ENCODE peak calls at places on chromosomes 3 and 15, in nine cellular contexts. E, U, C, L, P, Q, T, B and A are unnamed samples.
A peak's percentile ranks its signal among the peaks of the same experiment; 100 is the strongest.

GRCh38 chr3:102400142-102400541 is 34.7 kb upstream of the ZPLD1 start:
- DNase-seq in E (no peak), U (no peak), C (no peak), L (no peak), P (no peak), Q (peak; percentile 23), T (peak; percentile 71), B (no peak), A (no peak)

GRCh38 chr3:65665922-65666321 is 372.8 kb downstream of the MAGI1 start:
- DNase-seq in E (no peak), U (no peak), C (no peak), L (no peak), P (no peak), Q (no peak), T (no peak), B (no peak), A (no peak)

GRCh38 chr3:129625071-129625874 is 18.8 kb upstream of the PLXND1 start:
- DNase-seq in E (peak; percentile 74), U (no peak), C (no peak), L (peak; percentile 41), P (peak; percentile 18), Q (peak; percentile 21), T (no peak), B (no peak), A (no peak)

GRCh38 chr3:49799761-49800160 is at the start of gene CDHR4:
- DNase-seq in E (peak; percentile 86), U (no peak), C (peak; percentile 45), L (no peak), P (no peak), Q (peak; percentile 96), T (peak; percentile 72), B (no peak), A (no peak)

GRCh38 chr3:123157598-123158287 is 44.0 kb upstream of the SEC22A start:
- DNase-seq in E (no peak), U (no peak), C (no peak), L (peak; percentile 17), P (no peak), Q (no peak), T (no peak), B (no peak), A (no peak)

GRCh38 chr15:101123222-101123910 is 128.5 kb downstream of the CHSY1 start:
- DNase-seq in E (no peak), U (no peak), C (no peak), L (no peak), P (no peak), Q (peak; percentile 74), T (peak; percentile 67), B (no peak), A (no peak)

GRCh38 chr3:100102757-100103156 is 11.5 kb downstream of the FILIP1L start:
- DNase-seq in E (no peak), U (no peak), C (no peak), L (no peak), P (no peak), Q (no peak), T (no peak), B (no peak), A (no peak)

GRCh38 chr15:57442371-57442770 is 66.1 kb downstream of the CGNL1 start:
- DNase-seq in E (no peak), U (no peak), C (no peak), L (no peak), P (no peak), Q (no peak), T (no peak), B (no peak), A (no peak)

GRCh38 chr3:126990890-126991289 is 8.0 kb downstream of the PLXNA1 start:
- DNase-seq in E (no peak), U (no peak), C (no peak), L (no peak), P (no peak), Q (no peak), T (no peak), B (no peak), A (no peak)

GRCh38 chr15:37536967-37537624 is 397.3 kb upstream of the TMCO5A start:
- DNase-seq in E (no peak), U (no peak), C (no peak), L (no peak), P (no peak), Q (no peak), T (peak; percentile 11), B (no peak), A (no peak)

GRCh38 chr3:134354612-134355275 is 19.5 kb downstream of the AMOTL2 start:
- DNase-seq in E (no peak), U (no peak), C (no peak), L (no peak), P (no peak), Q (peak; percentile 50), T (no peak), B (no peak), A (no peak)

GRCh38 chr3:48989126-48989795 is 780 bp upstream of the P4HTM start:
- DNase-seq in E (no peak), U (no peak), C (no peak), L (no peak), P (no peak), Q (peak; percentile 50), T (peak; percentile 4), B (peak; percentile 12), A (no peak)

GRCh38 chr3:128112406-128112968 is 11.1 kb downstream of the RUVBL1 start:
- DNase-seq in E (no peak), U (no peak), C (no peak), L (no peak), P (no peak), Q (peak; percentile 94), T (peak; percentile 90), B (no peak), A (peak; percentile 63)

GRCh38 chr15:78093242-78094020 is 1.1 kb downstream of the SH2D7 start:
- DNase-seq in E (peak; percentile 32), U (no peak), C (no peak), L (no peak), P (no peak), Q (peak; percentile 85), T (peak; percentile 95), B (no peak), A (no peak)
- H3K27ac ChIP-seq in E (no peak overlapping the region), U (no peak overlapping the region), C (peak overlapping the region; percentile 80), L (no peak overlapping the region), P (no peak overlapping the region), Q (no peak overlapping the region), T (peak overlapping the region; percentile 19), B (no peak overlapping the region), A (no peak overlapping the region)

DNA sequence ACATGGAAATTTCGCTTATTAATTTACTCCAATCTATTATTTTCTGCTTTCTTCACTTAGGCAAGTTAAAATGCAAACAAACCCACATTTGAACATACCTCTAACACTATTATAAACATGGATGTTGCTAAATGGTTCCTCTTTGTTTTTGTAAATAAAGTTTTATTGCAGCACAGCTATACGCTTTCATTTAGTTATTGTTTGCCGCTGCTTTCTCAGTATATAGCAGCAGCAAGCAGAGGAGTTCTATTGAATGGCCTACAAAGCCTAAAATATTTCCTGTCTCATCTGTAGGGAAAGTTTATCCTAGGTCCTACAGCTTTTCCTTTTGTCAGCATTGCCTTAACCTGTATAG is 7.9 kb upstream of the CHD2 start:
- DNase-seq in E (no peak), U (no peak), C (no peak), L (no peak), P (no peak), Q (no peak), T (no peak), B (no peak), A (no peak)
- H3K36me3 ChIP-seq in E (peaks cover 62% of the 10 kb centered on the region), U (peaks cover 80% of the 10 kb centered on the region), C (peaks cover 92% of the 10 kb centered on the region), L (peaks cover 3% of the 10 kb centered on the region), P (peaks cover 28% of the 10 kb centered on the region), Q (peaks cover 95% of the 10 kb centered on the region), T (peaks cover 58% of the 10 kb centered on the region), B (peaks cover 97% of the 10 kb centered on the region), A (peaks cover 51% of the 10 kb centered on the region)

GRCh38 chr3:43364926-43365325 is 78.6 kb downstream of the SNRK start:
- DNase-seq in E (no peak), U (no peak), C (no peak), L (no peak), P (no peak), Q (no peak), T (no peak), B (no peak), A (no peak)

GRCh38 chr3:43364494-43364893 is 78.2 kb downstream of the SNRK start:
- DNase-seq in E (no peak), U (no peak), C (no peak), L (no peak), P (no peak), Q (no peak), T (no peak), B (no peak), A (no peak)

GRCh38 chr3:43366880-43367279 is 80.5 kb downstream of the SNRK start:
- DNase-seq in E (no peak), U (no peak), C (no peak), L (no peak), P (peak; percentile 36), Q (no peak), T (no peak), B (no peak), A (no peak)

GRCh38 chr3:43366466-43366865 is 80.1 kb downstream of the SNRK start:
- DNase-seq in E (no peak), U (no peak), C (no peak), L (no peak), P (no peak), Q (no peak), T (no peak), B (no peak), A (no peak)

DNA sequence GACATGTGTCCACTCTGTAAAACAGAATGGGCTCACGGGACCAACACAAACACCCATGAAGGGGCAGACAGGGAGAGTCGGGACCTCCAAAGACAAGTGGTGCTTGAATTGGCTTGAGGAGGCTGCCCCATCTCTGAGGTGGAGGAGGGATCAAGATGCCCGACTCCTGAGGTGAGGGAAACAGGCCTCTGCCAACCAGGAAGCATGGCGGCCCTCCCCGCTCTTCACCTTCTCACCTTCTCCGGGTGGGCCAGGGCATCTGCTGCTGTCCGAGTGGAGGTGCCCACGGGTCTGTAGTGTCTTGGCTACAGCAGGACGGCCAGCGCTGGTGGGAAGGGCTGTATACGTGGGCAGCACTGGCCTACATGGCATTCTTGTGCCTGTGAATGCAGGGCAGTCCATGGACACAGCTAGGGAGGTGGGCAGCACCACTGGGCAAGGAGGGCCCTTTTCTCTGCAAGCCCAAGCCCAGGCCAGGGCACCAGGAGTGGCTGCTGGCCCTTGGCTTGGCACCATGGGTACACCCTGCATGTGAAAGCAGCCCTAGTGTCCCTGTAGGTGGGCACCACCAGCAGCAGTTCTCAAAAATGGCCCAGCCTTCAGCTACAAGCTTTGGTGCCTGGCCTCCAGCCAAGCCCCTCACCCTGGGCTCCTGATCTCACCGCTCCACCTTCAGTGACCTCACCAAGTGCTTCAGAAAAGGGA is 79.4 kb downstream of the SNRK start:
- DNase-seq in E (no peak), U (no peak), C (no peak), L (no peak), P (no peak), Q (no peak), T (no peak), B (no peak), A (no peak)
- H3K27ac ChIP-seq in E (no peak overlapping the region), U (no peak overlapping the region), C (peak overlapping the region; percentile 56), L (no peak overlapping the region), P (no peak overlapping the region), Q (no peak overlapping the region), T (no peak overlapping the region), B (no peak overlapping the region), A (no peak overlapping the region)

DNA sequence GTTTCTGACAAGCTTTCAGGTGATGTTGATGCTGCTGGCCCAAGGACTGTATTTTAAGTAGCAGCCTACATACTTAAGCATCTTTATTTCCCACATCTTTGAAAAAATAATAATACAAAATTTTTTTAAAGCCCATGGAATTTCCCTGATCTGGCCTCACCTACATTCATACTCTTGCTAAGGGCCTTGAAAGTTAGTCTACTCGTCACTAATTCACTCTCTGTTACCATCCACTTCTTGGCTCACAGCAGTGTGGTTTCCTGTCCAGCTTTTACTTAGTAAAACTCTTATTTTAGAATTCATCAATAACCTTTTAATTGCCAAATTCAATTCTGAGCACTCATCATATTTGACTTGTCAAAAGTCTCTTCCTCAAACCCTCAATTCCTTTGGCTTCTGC is 59.3 kb upstream of the CRTC3 start:
- DNase-seq in E (no peak), U (no peak), C (no peak), L (no peak), P (no peak), Q (no peak), T (no peak), B (no peak), A (no peak)
- H3K36me3 ChIP-seq in E (peaks cover 100% of the 10 kb centered on the region), U (peaks cover 9% of the 10 kb centered on the region), C (peaks cover 99% of the 10 kb centered on the region), L (peaks cover 8% of the 10 kb centered on the region), P (peaks cover 54% of the 10 kb centered on the region), Q (peaks cover 57% of the 10 kb centered on the region), T (peaks cover 46% of the 10 kb centered on the region), B (peaks cover 44% of the 10 kb centered on the region), A (peaks cover 53% of the 10 kb centered on the region)